ENCODE peak calls at places on chromosomes 3 and 15, in six cellular contexts. One of them, this sample, is unnamed.

GRCh38 chr3:48215876-48216275 is 7.4 kb upstream of the CAMP start:
- DNase-seq in occipital lobe: no peak
- DNase-seq in GM20000: no peak
- DNase-seq in activated T-helper 9 cell treated with anti-CD3 and anti-CD28 coated beads, Interleukin-2, amount 50 U/mL, for 16 hours: no peak
- DNase-seq in germinal center: no peak
- DNase-seq in Calu3: no peak
- DNase-seq in this sample: no peak

GRCh38 chr3:16136042-16136441 is 38.4 kb upstream of the GALNT15 start:
- DNase-seq in occipital lobe: no peak
- DNase-seq in GM20000: no peak
- DNase-seq in activated T-helper 9 cell treated with anti-CD3 and anti-CD28 coated beads, Interleukin-2, amount 50 U/mL, for 16 hours: no peak
- DNase-seq in germinal center: no peak
- DNase-seq in Calu3: no peak
- DNase-seq in this sample: no peak

GRCh38 chr15:49990835-49991540 is 128.0 kb downstream of the ATP8B4 start:
- DNase-seq in occipital lobe: no peak
- DNase-seq in GM20000: no peak
- DNase-seq in activated T-helper 9 cell treated with anti-CD3 and anti-CD28 coated beads, Interleukin-2, amount 50 U/mL, for 16 hours: no peak
- DNase-seq in germinal center: no peak
- DNase-seq in Calu3: no peak
- DNase-seq in this sample: no peak

GRCh38 chr3:187183210-187183862 is 13.9 kb upstream of the RTP1 start:
- DNase-seq in occipital lobe: no peak
- DNase-seq in GM20000: no peak
- DNase-seq in activated T-helper 9 cell treated with anti-CD3 and anti-CD28 coated beads, Interleukin-2, amount 50 U/mL, for 16 hours: no peak
- DNase-seq in germinal center: no peak
- DNase-seq in Calu3: no peak
- DNase-seq in this sample: no peak

GRCh38 chr3:15180042-15180611 is 25.9 kb upstream of the CAPN7 start:
- DNase-seq in occipital lobe: no peak
- DNase-seq in GM20000: peak
- DNase-seq in activated T-helper 9 cell treated with anti-CD3 and anti-CD28 coated beads, Interleukin-2, amount 50 U/mL, for 16 hours: no peak
- DNase-seq in germinal center: peak
- DNase-seq in Calu3: no peak
- DNase-seq in this sample: peak

GRCh38 chr3:186760141-186760813 is 23.1 kb upstream of the EIF4A2 start:
- DNase-seq in occipital lobe: no peak
- DNase-seq in GM20000: no peak
- DNase-seq in activated T-helper 9 cell treated with anti-CD3 and anti-CD28 coated beads, Interleukin-2, amount 50 U/mL, for 16 hours: no peak
- DNase-seq in germinal center: no peak
- DNase-seq in Calu3: peak
- DNase-seq in this sample: no peak

GRCh38 chr3:74561881-74562280 is 52.6 kb downstream of the CNTN3 start:
- DNase-seq in occipital lobe: no peak
- DNase-seq in GM20000: no peak
- DNase-seq in activated T-helper 9 cell treated with anti-CD3 and anti-CD28 coated beads, Interleukin-2, amount 50 U/mL, for 16 hours: no peak
- DNase-seq in germinal center: no peak
- DNase-seq in Calu3: no peak
- DNase-seq in this sample: no peak

GRCh38 chr15:61155741-61156700 is 73.1 kb downstream of the RORA start:
- DNase-seq in occipital lobe: no peak
- DNase-seq in GM20000: no peak
- DNase-seq in activated T-helper 9 cell treated with anti-CD3 and anti-CD28 coated beads, Interleukin-2, amount 50 U/mL, for 16 hours: no peak
- DNase-seq in germinal center: no peak
- DNase-seq in Calu3: no peak
- DNase-seq in this sample: no peak

GRCh38 chr3:192848371-192849233 is 69.1 kb downstream of the MB21D2 start:
- DNase-seq in occipital lobe: no peak
- DNase-seq in GM20000: peak
- DNase-seq in activated T-helper 9 cell treated with anti-CD3 and anti-CD28 coated beads, Interleukin-2, amount 50 U/mL, for 16 hours: no peak
- DNase-seq in germinal center: no peak
- DNase-seq in Calu3: no peak
- DNase-seq in this sample: no peak

GRCh38 chr3:139547666-139548065 is 8.1 kb upstream of the RBP1 start:
- DNase-seq in occipital lobe: no peak
- DNase-seq in GM20000: no peak
- DNase-seq in activated T-helper 9 cell treated with anti-CD3 and anti-CD28 coated beads, Interleukin-2, amount 50 U/mL, for 16 hours: no peak
- DNase-seq in germinal center: no peak
- DNase-seq in Calu3: no peak
- DNase-seq in this sample: no peak

GRCh38 chr3:44252332-44252731 is 10.6 kb downstream of the TOPAZ1 start:
- DNase-seq in occipital lobe: no peak
- DNase-seq in GM20000: no peak
- DNase-seq in activated T-helper 9 cell treated with anti-CD3 and anti-CD28 coated beads, Interleukin-2, amount 50 U/mL, for 16 hours: no peak
- DNase-seq in germinal center: no peak
- DNase-seq in Calu3: peak
- DNase-seq in this sample: no peak

GRCh38 chr3:18512007-18512406 is 86.9 kb upstream of the SATB1 start:
- DNase-seq in occipital lobe: no peak
- DNase-seq in GM20000: no peak
- DNase-seq in activated T-helper 9 cell treated with anti-CD3 and anti-CD28 coated beads, Interleukin-2, amount 50 U/mL, for 16 hours: no peak
- DNase-seq in germinal center: peak
- DNase-seq in Calu3: no peak
- DNase-seq in this sample: peak

GRCh38 chr3:133532951-133533350 is 40.5 kb upstream of the CDV3 start:
- DNase-seq in occipital lobe: no peak
- DNase-seq in GM20000: no peak
- DNase-seq in activated T-helper 9 cell treated with anti-CD3 and anti-CD28 coated beads, Interleukin-2, amount 50 U/mL, for 16 hours: no peak
- DNase-seq in germinal center: no peak
- DNase-seq in Calu3: no peak
- DNase-seq in this sample: no peak

GRCh38 chr15:70427120-70427519 is 329.4 kb upstream of the TLE3 start:
- DNase-seq in occipital lobe: no peak
- DNase-seq in GM20000: no peak
- DNase-seq in activated T-helper 9 cell treated with anti-CD3 and anti-CD28 coated beads, Interleukin-2, amount 50 U/mL, for 16 hours: no peak
- DNase-seq in germinal center: no peak
- DNase-seq in Calu3: no peak
- DNase-seq in this sample: no peak

GRCh38 chr3:142348460-142348859 is 99.4 kb downstream of the XRN1 start:
- DNase-seq in occipital lobe: no peak
- DNase-seq in GM20000: no peak
- DNase-seq in activated T-helper 9 cell treated with anti-CD3 and anti-CD28 coated beads, Interleukin-2, amount 50 U/mL, for 16 hours: no peak
- DNase-seq in germinal center: no peak
- DNase-seq in Calu3: no peak
- DNase-seq in this sample: no peak

GRCh38 chr3:194584435-194584776 is 48.8 kb downstream of the TMEM44 start:
- DNase-seq in occipital lobe: no peak
- DNase-seq in GM20000: no peak
- DNase-seq in activated T-helper 9 cell treated with anti-CD3 and anti-CD28 coated beads, Interleukin-2, amount 50 U/mL, for 16 hours: no peak
- DNase-seq in germinal center: no peak
- DNase-seq in Calu3: no peak
- DNase-seq in this sample: no peak

GRCh38 chr3:27279153-27279552 is 90.0 kb downstream of the NEK10 start:
- DNase-seq in occipital lobe: peak
- DNase-seq in GM20000: no peak
- DNase-seq in activated T-helper 9 cell treated with anti-CD3 and anti-CD28 coated beads, Interleukin-2, amount 50 U/mL, for 16 hours: no peak
- DNase-seq in germinal center: no peak
- DNase-seq in Calu3: no peak
- DNase-seq in this sample: no peak

GRCh38 chr3:43893721-43894120 is 203.0 kb downstream of the ABHD5 start:
- DNase-seq in occipital lobe: no peak
- DNase-seq in GM20000: no peak
- DNase-seq in activated T-helper 9 cell treated with anti-CD3 and anti-CD28 coated beads, Interleukin-2, amount 50 U/mL, for 16 hours: no peak
- DNase-seq in germinal center: peak
- DNase-seq in Calu3: no peak
- DNase-seq in this sample: no peak

GRCh38 chr3:60954049-60954448 is 297.2 kb downstream of the FHIT start:
- DNase-seq in occipital lobe: no peak
- DNase-seq in GM20000: no peak
- DNase-seq in activated T-helper 9 cell treated with anti-CD3 and anti-CD28 coated beads, Interleukin-2, amount 50 U/mL, for 16 hours: no peak
- DNase-seq in germinal center: no peak
- DNase-seq in Calu3: no peak
- DNase-seq in this sample: no peak

GRCh38 chr3:159817571-159817970 is 171.1 kb upstream of the IL12A start:
- DNase-seq in occipital lobe: no peak
- DNase-seq in GM20000: no peak
- DNase-seq in activated T-helper 9 cell treated with anti-CD3 and anti-CD28 coated beads, Interleukin-2, amount 50 U/mL, for 16 hours: no peak
- DNase-seq in germinal center: no peak
- DNase-seq in Calu3: no peak
- DNase-seq in this sample: no peak

GRCh38 chr3:129061077-129061887 is 703 bp downstream of the GP9 start:
- DNase-seq in occipital lobe: no peak
- DNase-seq in GM20000: no peak
- DNase-seq in activated T-helper 9 cell treated with anti-CD3 and anti-CD28 coated beads, Interleukin-2, amount 50 U/mL, for 16 hours: no peak
- DNase-seq in germinal center: no peak
- DNase-seq in Calu3: no peak
- DNase-seq in this sample: no peak

GRCh38 chr15:74222705-74223104 is 13.4 kb upstream of the CCDC33 start:
- DNase-seq in occipital lobe: no peak
- DNase-seq in GM20000: no peak
- DNase-seq in activated T-helper 9 cell treated with anti-CD3 and anti-CD28 coated beads, Interleukin-2, amount 50 U/mL, for 16 hours: no peak
- DNase-seq in germinal center: no peak
- DNase-seq in Calu3: no peak
- DNase-seq in this sample: no peak

GRCh38 chr3:68288050-68288449 is 633.6 kb upstream of the SUCLG2 start:
- DNase-seq in occipital lobe: no peak
- DNase-seq in GM20000: no peak
- DNase-seq in activated T-helper 9 cell treated with anti-CD3 and anti-CD28 coated beads, Interleukin-2, amount 50 U/mL, for 16 hours: no peak
- DNase-seq in germinal center: no peak
- DNase-seq in Calu3: no peak
- DNase-seq in this sample: no peak